ENCODE peak calls at places on chromosomes 5 and 9, in seven cellular contexts. D is RWPE2; N is bronchial epithelial cell; U is endothelial cell of umbilical vein; G is CD4-positive, alpha-beta T cell; K is astrocyte; I is AG04450. J is an unnamed sample. For H3K27me3, the result is how much of the 10 kb centered on the place peaks cover.

GRCh38 chr5:57532513-57533497 is 50.2 kb upstream of the ACTBL2 start:
- DNase-seq in D (no peak), N (peak), U (no peak), G (no peak), K (peak), I (no peak), J (no peak)

GRCh38 chr9:79765466-79765865 is 193.7 kb downstream of the TLE4 start:
- DNase-seq in D (no peak), N (no peak), U (no peak), G (no peak), K (peak), I (no peak), J (no peak)

GRCh38 chr9:13444272-13444608 is 164.7 kb upstream of the MPDZ start:
- DNase-seq in D (no peak), N (no peak), U (no peak), G (no peak), K (no peak), I (no peak), J (no peak)

GRCh38 chr5:73215891-73216610 is 43.1 kb downstream of the TMEM174 start:
- DNase-seq in D (no peak), N (peak), U (peak), G (peak), K (peak), I (peak), J (peak)

GRCh38 chr5:158609729-158610128 is 490.0 kb downstream of the EBF1 start:
- DNase-seq in D (no peak), N (no peak), U (no peak), G (no peak), K (peak), I (no peak), J (no peak)

GRCh38 chr9:1495684-1496083 is 445.5 kb downstream of the DMRT2 start:
- DNase-seq in D (no peak), N (no peak), U (no peak), G (no peak), K (no peak), I (no peak), J (no peak)

GRCh38 chr9:105233836-105234235 is 10.6 kb upstream of the SLC44A1 start:
- DNase-seq in D (no peak), N (no peak), U (peak), G (no peak), K (peak), I (no peak), J (no peak)

GRCh38 chr5:164119806-164120440 is 614.5 kb downstream of the MAT2B start:
- DNase-seq in D (no peak), N (peak), U (peak), G (no peak), K (peak), I (peak), J (peak)

GRCh38 chr9:5442400-5443011 is 4.8 kb upstream of the PLGRKT start:
- DNase-seq in D (no peak), N (peak), U (peak), G (no peak), K (peak), I (no peak), J (no peak)

GRCh38 chr9:135787776-135788575 is 86.0 kb downstream of the KCNT1 start:
- DNase-seq in D (no peak), N (no peak), U (no peak), G (no peak), K (no peak), I (no peak), J (no peak)
- H3K27me3 ChIP-seq in D (under half), N (under half), U (under half), G (under half), K (under half), I (under half), J (under half)

GRCh38 chr9:113012492-113012891 is 500 bp upstream of the ZNF883 start:
- DNase-seq in D (no peak), N (no peak), U (no peak), G (no peak), K (no peak), I (no peak), J (no peak)

DNA sequence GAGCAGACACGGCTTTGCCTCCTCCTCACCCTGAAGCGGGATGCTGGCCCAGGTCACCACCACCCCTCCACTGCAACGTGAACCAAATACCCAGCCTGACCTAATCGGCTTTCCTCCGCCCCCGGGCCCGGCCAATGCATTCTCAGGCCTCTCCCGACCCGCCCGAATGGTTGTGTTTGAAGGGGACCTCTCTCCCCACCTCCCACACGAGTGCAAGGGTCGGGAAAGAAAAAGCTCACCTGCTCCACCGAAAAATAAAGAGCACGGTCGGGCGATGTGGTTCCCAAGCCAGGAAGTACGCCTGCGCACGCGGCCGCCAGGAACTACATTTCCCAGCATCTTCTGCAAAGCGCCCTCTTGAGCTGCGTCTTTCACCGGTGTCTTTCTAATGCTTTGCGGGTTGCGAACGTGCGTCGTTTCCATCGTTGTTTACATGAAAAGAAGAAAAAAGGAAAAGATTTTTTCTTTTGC is at the start of gene ZNF883:
- DNase-seq in D (no peak), N (peak), U (peak), G (peak), K (peak), I (no peak), J (peak)
- TF ChIP-seq CTCF in D (no peak), N (peak), U (no peak), G (no peak), K (no peak), I (peak), J (no peak)

DNA sequence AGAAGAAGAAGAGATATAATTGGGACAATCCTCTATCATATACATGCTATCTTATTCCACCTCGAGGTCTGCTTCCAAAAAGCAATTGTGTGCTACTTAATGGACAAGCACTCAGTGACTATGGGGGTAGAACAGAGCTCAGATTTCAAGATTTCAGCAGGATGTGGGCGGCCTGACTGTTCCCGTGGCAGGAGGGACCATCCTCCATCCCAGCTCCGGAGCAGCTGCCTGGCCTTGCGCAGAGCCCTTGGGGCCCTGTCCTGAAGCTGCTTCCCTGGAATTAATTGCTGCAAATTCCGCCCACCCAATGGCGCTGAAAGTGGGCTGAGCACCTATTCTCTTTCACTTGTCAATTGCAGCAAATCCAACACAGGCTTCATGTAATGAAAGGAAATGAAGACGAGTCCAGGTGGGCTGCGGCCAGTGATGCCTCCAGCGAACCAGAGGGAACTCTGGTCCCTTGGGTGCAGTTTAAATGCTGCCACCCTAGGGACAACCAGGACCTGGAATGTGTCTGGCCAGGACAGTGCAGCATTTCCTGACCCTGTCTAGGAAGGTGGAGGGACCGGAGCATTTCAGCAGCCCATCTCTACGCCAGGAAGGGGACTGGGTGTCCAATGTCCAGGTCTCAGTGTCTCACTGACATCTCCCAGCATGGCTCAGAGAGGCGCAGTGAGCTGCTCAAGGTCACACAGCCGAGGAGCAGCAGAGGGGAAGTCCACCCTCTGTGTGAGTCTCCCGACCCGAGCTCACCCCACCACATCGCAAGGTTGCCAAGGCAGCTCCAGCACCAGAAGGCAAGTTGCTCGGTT is 50.5 kb upstream of the FCN1 start:
- DNase-seq in D (no peak), N (no peak), U (no peak), G (peak), K (peak), I (peak), J (no peak)
- H3K27me3 ChIP-seq in D (under half), N (under half), U (under half), G (under half), K (under half), I (under half), J (under half)

DNA sequence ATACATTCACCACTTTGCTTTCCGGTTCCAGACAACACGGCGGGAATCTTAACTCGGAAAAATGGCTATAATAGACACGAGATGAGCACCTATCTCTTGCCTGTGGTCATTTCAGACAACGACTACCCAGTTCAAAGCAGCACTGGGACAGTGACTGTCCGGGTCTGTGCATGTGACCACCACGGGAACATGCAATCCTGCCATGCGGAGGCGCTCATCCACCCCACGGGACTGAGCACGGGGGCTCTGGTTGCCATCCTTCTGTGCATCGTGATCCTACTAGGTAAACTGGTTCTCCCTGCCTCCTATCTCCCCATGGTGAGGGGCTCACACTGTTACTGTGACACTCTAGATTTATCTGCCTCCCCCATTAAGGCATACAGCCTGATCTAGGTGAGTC is 124.2 kb downstream of the CDH6 start:
- DNase-seq in D (no peak), N (no peak), U (no peak), G (no peak), K (no peak), I (no peak), J (peak)
- TF ChIP-seq CTCF in D (no peak), N (no peak), U (no peak), G (no peak), K (no peak), I (no peak), J (no peak)

DNA sequence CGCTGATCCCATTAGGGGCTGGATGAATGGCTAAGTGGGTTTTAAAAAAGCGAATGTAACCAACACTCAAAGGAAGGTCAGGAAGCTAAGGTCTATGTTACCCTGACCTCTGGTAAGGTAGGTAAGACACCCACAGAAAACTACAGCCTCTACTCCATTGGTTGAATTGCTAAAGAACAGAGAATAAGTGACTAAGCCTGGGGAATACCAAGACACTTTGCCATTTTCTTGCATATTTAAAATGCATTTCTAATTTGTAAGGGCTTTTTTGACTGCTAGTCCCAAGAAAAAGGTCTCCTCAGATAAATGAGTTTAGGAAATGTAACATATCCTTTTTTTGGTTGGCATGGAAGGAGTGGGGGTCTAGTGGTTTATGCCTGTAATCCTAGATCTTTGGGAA is 368.7 kb downstream of the BNC2 start:
- DNase-seq in D (no peak), N (no peak), U (no peak), G (no peak), K (peak), I (no peak), J (no peak)
- H3K27me3 ChIP-seq in D (under half), N (under half), U (under half), G (under half), K (under half), I (under half), J (under half)

GRCh38 chr5:6296524-6296923 is 81.8 kb downstream of the MED10 start:
- DNase-seq in D (no peak), N (no peak), U (no peak), G (no peak), K (no peak), I (no peak), J (no peak)

GRCh38 chr5:6287136-6287535 is 91.2 kb downstream of the MED10 start:
- DNase-seq in D (no peak), N (no peak), U (no peak), G (no peak), K (no peak), I (no peak), J (no peak)

GRCh38 chr5:6286404-6286803 is 91.9 kb downstream of the MED10 start:
- DNase-seq in D (no peak), N (no peak), U (no peak), G (no peak), K (no peak), I (no peak), J (no peak)

DNA sequence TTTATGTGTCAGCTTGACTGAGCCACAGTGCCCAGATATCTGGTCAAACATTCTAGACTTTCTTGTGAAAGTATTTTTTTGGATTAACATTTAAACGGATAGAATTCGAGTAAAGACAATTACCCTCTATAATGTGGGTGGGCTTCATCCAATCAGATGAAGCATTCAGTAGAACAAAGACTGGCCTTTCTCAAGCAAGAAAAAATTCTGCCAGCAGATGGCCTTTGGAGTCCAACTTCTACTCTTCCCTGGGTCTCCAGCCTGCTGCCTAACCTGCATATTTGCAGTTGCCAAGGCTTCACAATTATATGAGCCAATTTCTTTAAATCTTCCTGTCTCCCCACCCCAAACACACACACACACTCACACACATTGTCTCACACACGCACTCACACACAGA is 86.4 kb downstream of the MED10 start:
- DNase-seq in D (no peak), N (peak), U (peak), G (no peak), K (no peak), I (no peak), J (no peak)
- TF ChIP-seq CTCF in D (peak), N (peak), U (peak), G (peak), K (no peak), I (no peak), J (peak)

DNA sequence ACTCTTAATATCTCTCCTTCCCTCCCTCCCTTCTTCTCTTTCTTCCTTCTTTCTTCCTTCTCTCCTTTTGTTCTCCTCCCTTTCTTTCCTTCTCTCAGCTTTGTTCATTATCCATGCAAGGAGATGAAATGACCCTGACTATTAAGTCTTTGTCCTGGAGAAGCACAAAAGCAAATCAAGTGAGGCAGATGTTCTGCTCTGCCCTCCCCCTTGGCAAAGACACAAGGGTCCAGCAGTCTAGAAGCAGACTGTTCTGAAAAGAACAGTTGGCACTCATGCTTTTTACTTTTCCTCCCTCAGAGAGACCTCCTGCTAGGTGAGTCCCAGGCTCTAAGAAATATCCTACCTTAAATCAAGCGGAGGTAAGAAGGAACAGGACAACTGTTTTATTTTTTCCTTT is 1067.6 kb upstream of the DMAC1 start:
- DNase-seq in D (no peak), N (no peak), U (no peak), G (no peak), K (no peak), I (no peak), J (no peak)
- H3K27me3 ChIP-seq in D (under half), N (under half), U (under half), G (under half), K (under half), I (under half), J (under half)